ENCODE peak calls at places on chromosomes 1 and 21, in five cellular contexts. I is nephron progenitor cell, K is esophagus squamous epithelium, J is WTC11, G is K562. E is an unnamed sample.

GRCh38 chr1:165674599-165674998 is 23.8 kb downstream of the ALDH9A1 start:
- DNase-seq in G (no peak), I (no peak), J (no peak), K (no peak), E (no peak)

GRCh38 chr1:66266756-66267155 is 267.2 kb upstream of the SGIP1 start:
- DNase-seq in J (no peak), K (no peak), I (no peak), G (no peak), E (no peak)

GRCh38 chr1:50279622-50280320 is 143.5 kb downstream of the DMRTA2 start:
- DNase-seq in G (peak), J (peak), I (peak), K (no peak), E (no peak)

GRCh38 chr1:12048376-12048775 is 14.7 kb upstream of the TNFRSF8 start:
- DNase-seq in G (no peak), I (no peak), K (no peak), J (no peak), E (no peak)

GRCh38 chr21:46184625-46185555 is 631 bp upstream of the SPATC1L start:
- DNase-seq in I (peak), K (peak), J (peak), G (peak), E (peak)

GRCh38 chr1:10232213-10232612 is 21.8 kb downstream of the KIF1B start:
- DNase-seq in K (no peak), I (no peak), G (no peak), J (no peak), E (no peak)

GRCh38 chr1:108533351-108534083 is 26.4 kb upstream of the EEIG2 start:
- DNase-seq in G (peak), K (no peak), J (peak), I (no peak), E (no peak)

GRCh38 chr1:189424746-189425331 is 1052.8 kb downstream of the BRINP3 start:
- DNase-seq in G (no peak), J (no peak), I (no peak), K (no peak), E (no peak)

GRCh38 chr1:30982937-30983336 is 74.4 kb upstream of the SDC3 start:
- DNase-seq in I (no peak), G (no peak), J (no peak), K (no peak), E (no peak)

GRCh38 chr1:15411593-15412487 is 2.2 kb downstream of the EFHD2 start:
- DNase-seq in G (no peak), J (no peak), K (peak), I (peak), E (no peak)

GRCh38 chr1:179310721-179311120 is 17.1 kb downstream of the SOAT1 start:
- DNase-seq in J (no peak), I (no peak), K (no peak), G (no peak), E (no peak)

GRCh38 chr21:34801519-34802132 is 132.8 kb downstream of the CLIC6 start:
- DNase-seq in I (peak), K (no peak), J (peak), G (peak), E (no peak)

GRCh38 chr1:233168384-233168783 is 127.1 kb downstream of the PCNX2 start:
- DNase-seq in G (no peak), I (no peak), K (no peak), J (no peak), E (no peak)

GRCh38 chr1:100955322-100955721 is 59.4 kb downstream of the SLC30A7 start:
- DNase-seq in I (no peak), J (no peak), K (no peak), G (no peak), E (no peak)

GRCh38 chr1:207789792-207790787 is 38.2 kb downstream of the CD46 start:
- DNase-seq in K (no peak), I (no peak), G (no peak), J (no peak), E (no peak)

DNA sequence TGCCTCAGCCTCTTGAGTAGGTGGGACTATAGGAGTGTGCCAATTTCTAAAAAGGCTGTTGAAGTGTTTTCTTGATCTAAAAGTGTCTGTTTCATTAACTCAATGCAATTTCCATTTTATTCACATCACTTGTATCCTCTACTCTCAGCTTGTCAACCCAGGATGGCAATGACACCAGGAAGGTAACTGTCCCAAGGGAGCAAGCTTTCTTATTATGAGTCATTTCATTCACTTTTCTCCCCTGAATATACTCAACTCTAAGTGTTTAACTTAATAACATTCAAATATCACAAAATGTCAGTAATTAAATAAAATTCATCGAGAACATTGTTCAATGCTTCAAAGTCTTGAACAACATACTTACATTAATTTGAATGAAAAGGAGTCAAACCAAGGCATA is 22.9 kb upstream of the GFI1 start:
- DNase-seq in J (no peak), I (no peak), K (no peak), G (no peak), E (no peak)
- TF ChIP-seq CTCF in J (no peak), I (no peak), K (no peak), G (no peak), E (no peak)

DNA sequence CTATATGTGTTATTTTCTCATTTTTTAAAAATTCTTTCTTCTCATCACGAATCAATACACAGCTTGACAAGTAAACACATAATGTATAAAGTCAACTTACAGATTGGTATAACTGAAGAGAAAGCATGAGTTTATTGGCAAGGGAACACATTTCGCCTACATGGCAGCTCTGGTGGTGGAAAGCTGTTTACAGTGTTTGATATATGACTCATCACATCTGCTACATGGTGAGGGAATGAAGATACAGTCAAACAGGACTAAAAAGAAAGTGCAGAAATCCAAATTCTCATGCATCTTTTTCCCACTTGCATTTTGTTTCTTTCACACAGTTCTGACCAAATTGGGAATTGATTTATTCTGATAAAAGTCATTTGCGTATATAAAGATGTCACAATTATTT is 122.2 kb upstream of the ADGRL4 start:
- DNase-seq in I (no peak), K (no peak), J (no peak), G (no peak), E (no peak)
- TF ChIP-seq CTCF in I (no peak), K (no peak), J (no peak), G (no peak), E (no peak)

DNA sequence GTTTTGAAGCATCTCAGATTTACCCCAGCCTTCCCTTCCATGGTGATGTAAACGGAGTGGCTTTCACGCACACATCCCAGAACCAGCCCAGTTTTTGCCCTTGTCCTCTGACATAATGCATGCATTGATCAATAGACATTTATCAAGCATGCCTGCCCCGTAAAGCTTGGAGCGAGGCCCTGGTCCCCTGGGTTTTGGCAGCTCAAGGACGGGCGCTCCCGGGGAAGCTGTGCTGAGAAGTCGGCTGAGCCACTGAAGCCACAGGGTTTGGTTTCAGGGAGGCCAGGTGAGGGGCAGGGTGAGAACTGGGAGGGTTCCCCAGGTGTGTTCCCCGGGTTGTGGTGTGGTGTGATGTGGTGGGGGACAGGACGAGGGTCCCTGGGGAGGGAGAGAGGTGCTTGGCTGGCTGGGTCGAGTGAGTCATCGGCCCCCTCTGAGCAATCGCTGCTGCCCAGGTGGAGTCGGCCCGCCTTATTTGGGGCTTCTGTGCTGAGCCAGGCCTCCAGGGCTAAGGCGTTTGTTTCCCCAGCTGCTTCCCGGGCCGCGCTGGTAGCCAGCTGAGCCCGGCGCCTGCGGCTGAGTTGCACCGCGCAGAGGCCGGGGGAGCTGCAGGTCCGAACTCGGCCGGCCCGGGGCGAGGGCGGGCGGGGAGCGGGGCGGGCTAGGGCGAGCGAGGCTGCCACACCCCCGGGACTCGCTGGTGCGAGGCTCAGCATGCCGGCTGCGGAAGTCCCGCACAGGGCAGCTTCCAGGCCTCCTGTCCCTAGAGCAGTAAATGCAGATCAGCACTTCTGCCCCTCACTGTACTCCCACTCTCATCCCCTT is 23.6 kb downstream of the ATP2B4 start:
- DNase-seq in J (peak), K (no peak), I (peak), G (peak), E (peak)
- TF ChIP-seq CTCF in J (no peak), K (no peak), I (no peak), G (peak), E (no peak)

DNA sequence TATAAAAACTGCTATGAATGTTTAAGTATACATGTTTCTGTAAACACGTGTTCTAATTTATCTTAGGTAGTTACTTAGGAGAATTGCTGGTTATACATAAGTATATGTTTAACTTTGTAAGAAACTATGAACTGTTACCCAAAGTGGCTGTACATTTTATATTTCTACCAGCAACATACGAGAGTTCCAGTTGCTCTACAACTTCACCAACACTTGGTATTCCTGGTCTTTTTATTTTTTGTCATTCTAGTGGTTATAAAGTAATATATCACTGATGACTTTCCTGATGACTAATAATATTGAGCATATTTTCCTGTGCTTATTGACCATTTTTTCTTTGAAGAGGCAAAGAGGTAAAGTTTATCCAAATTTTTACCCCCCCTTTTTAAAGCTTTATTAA is 76.0 kb downstream of the KIAA0319L start:
- DNase-seq in I (no peak), G (no peak), J (no peak), K (no peak), E (no peak)
- TF ChIP-seq CTCF in I (no peak), G (no peak), J (no peak), K (no peak), E (no peak)

GRCh38 chr1:153922076-153922837 is 515 bp downstream of the GATAD2B start:
- DNase-seq in J (peak), I (peak), K (no peak), G (peak), E (peak)
- TF ChIP-seq CTCF in J (no peak), I (no peak), K (no peak), G (peak), E (no peak)